ENCODE peak calls at places on chromosomes 13 and 19, in six cellular contexts. M is neural progenitor cell, C is lung, Y is stomach, N is HCT116, I is cardiac muscle cell. Z is an unnamed sample.

GRCh38 chr19:34881982-34882381 is 44.7 kb upstream of the ZNF30 start:
- DNase-seq in I (peak; percentile 15), N (no peak), M (no peak), Y (no peak), C (no peak), Z (no peak)

GRCh38 chr19:48330012-48330681 is 4.8 kb downstream of the EMP3 start:
- DNase-seq in N (no peak), C (peak; percentile 79), M (peak; percentile 93), I (no peak), Y (peak; percentile 86), Z (peak; percentile 59)

GRCh38 chr19:41194157-41194552 is 1.1 kb downstream of the CYP2S1 start:
- DNase-seq in Y (no peak), M (no peak), C (no peak), N (no peak), I (no peak), Z (no peak)

GRCh38 chr13:111912453-111912866 is 154.5 kb upstream of the SOX1 start:
- DNase-seq in I (no peak), C (peak; percentile 16), N (no peak), M (no peak), Y (no peak), Z (no peak)

GRCh38 chr13:73672492-73672891 is 461.7 kb downstream of the KLF12 start:
- DNase-seq in Y (no peak), C (no peak), I (no peak), M (no peak), N (no peak), Z (no peak)

GRCh38 chr19:32387701-32388392 is 17.7 kb upstream of the DPY19L3 start:
- DNase-seq in Y (no peak), N (no peak), M (no peak), I (peak; percentile 20), C (no peak), Z (no peak)

GRCh38 chr19:33616346-33616745 is 5.4 kb upstream of the CHST8 start:
- DNase-seq in I (no peak), Y (no peak), M (no peak), N (no peak), C (no peak), Z (no peak)

GRCh38 chr13:114118763-114119123 is 13.7 kb downstream of the RASA3 start:
- DNase-seq in M (no peak), C (no peak), N (no peak), Y (no peak), I (peak; percentile 62), Z (no peak)

GRCh38 chr19:7179917-7180306 is 110.4 kb downstream of the ZNF557 start:
- DNase-seq in N (no peak), M (no peak), I (no peak), Y (no peak), C (no peak), Z (no peak)

GRCh38 chr13:88622362-88622973 is 951.3 kb downstream of the SLITRK5 start:
- DNase-seq in Y (no peak), N (no peak), I (no peak), M (no peak), C (no peak), Z (no peak)

GRCh38 chr13:93473441-93474270 is 247.0 kb downstream of the GPC6 start:
- DNase-seq in C (no peak), I (peak; percentile 25), Y (no peak), M (no peak), N (no peak), Z (no peak)

GRCh38 chr13:66888698-66889097 is 341.4 kb downstream of the PCDH9 start:
- DNase-seq in N (no peak), C (no peak), I (no peak), M (no peak), Y (no peak), Z (no peak)

GRCh38 chr19:52473655-52474350 is 20.4 kb downstream of the ZNF578 start:
- DNase-seq in N (no peak), M (no peak), C (no peak), Y (no peak), I (no peak), Z (no peak)

GRCh38 chr13:64697226-64697625 is 2532.9 kb downstream of the PCDH9 start:
- DNase-seq in C (no peak), M (no peak), Y (no peak), I (peak; percentile 51), N (no peak), Z (no peak)

GRCh38 chr13:62510906-62511655 is 1095.4 kb upstream of the PCDH20 start:
- DNase-seq in M (no peak), I (no peak), Y (no peak), N (no peak), C (no peak), Z (no peak)

GRCh38 chr13:78194904-78195639 is 276.4 kb upstream of the EDNRB start:
- DNase-seq in M (peak; percentile 66), N (no peak), I (peak; percentile 0), Y (no peak), C (no peak), Z (no peak)

GRCh38 chr13:106450991-106451390 is 84.5 kb downstream of the EFNB2 start:
- DNase-seq in M (no peak), I (no peak), Y (no peak), C (no peak), N (no peak), Z (no peak)

GRCh38 chr19:34253711-34254551 is 423 bp upstream of the GARRE1 start:
- DNase-seq in Y (no peak), N (no peak), C (peak; percentile 87), M (peak; percentile 97), I (no peak), Z (no peak)

GRCh38 chr13:26220575-26220974 is 1.5 kb downstream of the RNF6 start:
- DNase-seq in Y (no peak), M (no peak), I (peak; percentile 27), N (no peak), C (no peak), Z (peak; percentile 38)

GRCh38 chr19:48703316-48703715 is 7.5 kb downstream of the FUT2 start:
- DNase-seq in Y (no peak), C (no peak), N (no peak), M (no peak), I (no peak), Z (no peak)

GRCh38 chr13:40968416-40969000 is 50.6 kb downstream of the ELF1 start:
- DNase-seq in C (no peak), Y (no peak), N (no peak), M (no peak), I (no peak), Z (no peak)

GRCh38 chr13:18991054-18991453 is 190.6 kb downstream of the TUBA3C start:
- DNase-seq in C (no peak), M (no peak), I (no peak), Y (no peak), N (no peak), Z (no peak)

GRCh38 chr19:38457690-38458405 is 24.4 kb downstream of the RYR1 start:
- DNase-seq in I (no peak), Y (no peak), N (no peak), C (no peak), M (no peak), Z (no peak)

GRCh38 chr13:97274782-97275252 is 52.7 kb downstream of the MBNL2 start:
- DNase-seq in I (peak; percentile 70), Y (no peak), C (no peak), M (no peak), N (no peak), Z (peak; percentile 65)

GRCh38 chr19:54955356-54955755 is 8.0 kb upstream of the NLRP7 start:
- DNase-seq in C (no peak), Y (no peak), I (no peak), N (no peak), M (no peak), Z (no peak)

GRCh38 chr19:54947381-54947780 is at the start of gene NLRP7:
- DNase-seq in C (no peak), N (no peak), I (no peak), Y (no peak), M (no peak), Z (no peak)

GRCh38 chr19:54952591-54953344 is 5.4 kb upstream of the NLRP7 start:
- DNase-seq in I (peak; percentile 45), N (no peak), Y (no peak), M (peak; percentile 58), C (no peak), Z (no peak)

DNA sequence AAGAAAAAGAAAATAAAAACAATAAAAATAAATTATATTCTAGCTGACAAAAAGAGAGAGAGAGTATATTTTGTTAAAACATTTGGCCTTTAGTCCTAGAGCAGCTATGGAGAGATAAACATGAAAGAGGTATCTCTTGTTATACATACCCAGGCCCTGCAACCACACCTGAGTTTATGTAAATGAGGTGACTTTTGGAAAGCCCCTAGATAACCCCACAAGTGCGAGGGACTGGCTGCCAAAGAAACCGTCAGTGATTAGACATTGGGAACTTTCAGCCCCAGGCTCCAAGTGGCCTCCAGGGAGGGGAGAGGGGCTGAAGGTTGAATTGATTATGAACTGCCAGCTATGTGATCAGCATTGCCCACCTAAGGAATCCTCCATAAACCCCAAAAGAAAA is 2.1 kb upstream of the NLRP7 start:
- DNase-seq in Y (no peak), I (no peak), M (no peak), C (no peak), N (no peak), Z (no peak)
- H3K4me3 ChIP-seq in Y (no peak overlapping the region), I (no peak overlapping the region), M (no peak overlapping the region), C (no peak overlapping the region), N (no peak overlapping the region), Z (no peak overlapping the region)

DNA sequence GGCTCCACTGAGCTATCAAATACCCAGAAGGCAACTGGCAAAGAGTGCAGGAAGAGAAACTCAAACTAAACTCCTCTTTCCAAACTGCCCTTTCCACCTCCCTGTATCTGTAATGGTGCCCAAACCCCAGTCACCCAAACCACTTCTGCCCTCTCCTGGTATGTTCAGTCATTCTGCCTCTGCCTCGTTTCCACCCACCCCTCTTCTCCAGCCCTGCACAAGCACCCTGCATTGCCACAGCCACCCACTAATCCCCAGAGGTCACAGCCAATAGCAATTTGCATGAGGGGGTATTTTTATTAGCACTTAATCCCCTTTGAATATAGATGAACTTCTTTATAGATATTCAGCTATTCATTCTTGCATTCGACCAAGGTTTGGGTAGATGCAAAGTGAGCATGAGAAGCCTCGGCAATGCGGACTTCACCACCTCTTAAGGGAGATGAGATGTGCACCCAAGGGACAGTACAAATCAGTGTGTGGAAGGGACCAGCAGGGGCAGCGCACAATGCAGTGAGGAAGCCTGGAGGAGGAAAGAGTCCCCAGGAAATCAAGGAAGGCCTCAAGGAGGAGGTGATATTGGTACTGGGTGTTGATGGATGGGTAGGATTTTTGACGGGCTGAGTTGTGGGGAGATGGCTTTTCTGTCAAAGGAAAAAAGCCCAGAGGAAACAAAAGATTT is 12.4 kb downstream of the TMEM272 start:
- DNase-seq in M (peak; percentile 48), I (peak; percentile 63), N (no peak), C (no peak), Y (no peak), Z (no peak)
- TF ChIP-seq CTCF in M (peak; percentile 47), I (peak; percentile 39), N (peak; percentile 23), C (peak; percentile 37), Y (no peak), Z (peak; percentile 47)

DNA sequence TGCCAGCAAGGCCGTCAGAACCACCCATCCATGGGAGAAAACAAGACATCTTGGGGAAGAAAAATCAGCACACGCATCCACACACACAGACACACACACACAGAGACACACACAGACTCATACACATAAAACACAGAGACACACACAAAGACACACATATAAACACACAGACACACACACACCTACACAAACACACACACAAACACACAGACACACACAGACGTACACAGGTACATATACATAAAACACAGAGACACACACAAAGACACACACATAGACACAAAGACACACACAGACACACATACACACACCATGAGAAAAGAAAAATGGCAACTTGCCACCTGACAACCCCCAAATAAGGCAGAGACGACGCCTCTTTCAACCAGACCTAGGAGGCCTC is 40.6 kb downstream of the ZIC5 start:
- DNase-seq in I (no peak), C (no peak), M (no peak), Y (no peak), N (no peak), Z (no peak)
- H3K4me3 ChIP-seq in I (no peak overlapping the region), C (no peak overlapping the region), M (no peak overlapping the region), Y (no peak overlapping the region), N (no peak overlapping the region), Z (no peak overlapping the region)

GRCh38 chr19:11530432-11530831 is 1.5 kb upstream of the ECSIT start:
- DNase-seq in C (peak; percentile 81), Y (peak; percentile 80), N (peak; percentile 96), I (peak; percentile 90), M (peak; percentile 89), Z (peak; percentile 51)
- TF ChIP-seq CTCF in C (no peak), Y (no peak), N (peak; percentile 47), I (peak; percentile 44), M (peak; percentile 46), Z (peak; percentile 42)